ENCODE peak calls at places on chromosomes 16 and 17, in five cellular contexts. One of them, this sample, is unnamed. For H3K36me3 and H3K9me3, the result is how much of the 10 kb centered on the place peaks cover.

GRCh38 chr16:89890886-89891657 is 17.7 kb downstream of the TCF25 start:
- DNase-seq in tibial nerve: no peak
- DNase-seq in heart left ventricle: no peak
- DNase-seq in transverse colon: no peak
- DNase-seq in IMR-90: no peak
- DNase-seq in this sample: no peak

GRCh38 chr16:23064642-23065041 is 84.6 kb downstream of the USP31 start:
- DNase-seq in tibial nerve: no peak
- DNase-seq in heart left ventricle: no peak
- DNase-seq in transverse colon: no peak
- DNase-seq in IMR-90: no peak
- DNase-seq in this sample: no peak

GRCh38 chr16:86604436-86605220 is 26.3 kb downstream of the FOXL1 start:
- DNase-seq in tibial nerve: no peak
- DNase-seq in heart left ventricle: no peak
- DNase-seq in transverse colon: no peak
- DNase-seq in IMR-90: no peak
- DNase-seq in this sample: no peak

GRCh38 chr17:45908460-45908859 is 14.1 kb downstream of the MAPT start:
- DNase-seq in tibial nerve: no peak
- DNase-seq in heart left ventricle: no peak
- DNase-seq in transverse colon: no peak
- DNase-seq in IMR-90: no peak
- DNase-seq in this sample: no peak

GRCh38 chr16:86530251-86531192 is 20.2 kb downstream of the FOXF1 start:
- DNase-seq in tibial nerve: no peak
- DNase-seq in heart left ventricle: no peak
- DNase-seq in transverse colon: no peak
- DNase-seq in IMR-90: no peak
- DNase-seq in this sample: no peak

GRCh38 chr16:57042157-57043111 is 49.9 kb upstream of the CPNE2 start:
- DNase-seq in tibial nerve: no peak
- DNase-seq in heart left ventricle: no peak
- DNase-seq in transverse colon: peak
- DNase-seq in IMR-90: peak
- DNase-seq in this sample: no peak

GRCh38 chr17:60960398-60961065 is 282.9 kb downstream of the BCAS3 start:
- DNase-seq in tibial nerve: no peak
- DNase-seq in heart left ventricle: no peak
- DNase-seq in transverse colon: no peak
- DNase-seq in IMR-90: no peak
- DNase-seq in this sample: no peak

GRCh38 chr16:6682142-6682811 is 650.4 kb upstream of the RBFOX1 start:
- DNase-seq in tibial nerve: no peak
- DNase-seq in heart left ventricle: no peak
- DNase-seq in transverse colon: peak
- DNase-seq in IMR-90: no peak
- DNase-seq in this sample: no peak

GRCh38 chr16:82091225-82091624 is 56.2 kb downstream of the HSD17B2 start:
- DNase-seq in tibial nerve: no peak
- DNase-seq in heart left ventricle: no peak
- DNase-seq in transverse colon: no peak
- DNase-seq in IMR-90: peak
- DNase-seq in this sample: no peak

GRCh38 chr16:79415983-79416641 is 184.4 kb downstream of the MAF start:
- DNase-seq in tibial nerve: no peak
- DNase-seq in heart left ventricle: no peak
- DNase-seq in transverse colon: no peak
- DNase-seq in IMR-90: no peak
- DNase-seq in this sample: no peak

GRCh38 chr16:75011634-75012307 is 12.9 kb downstream of the ZNRF1 start:
- DNase-seq in tibial nerve: no peak
- DNase-seq in heart left ventricle: no peak
- DNase-seq in transverse colon: no peak
- DNase-seq in IMR-90: peak
- DNase-seq in this sample: no peak

GRCh38 chr16:70254965-70255286 is 3.2 kb upstream of the EXOSC6 start:
- DNase-seq in tibial nerve: no peak
- DNase-seq in heart left ventricle: no peak
- DNase-seq in transverse colon: no peak
- DNase-seq in IMR-90: no peak
- DNase-seq in this sample: no peak

GRCh38 chr16:67942200-67942509 is 1.8 kb downstream of the LCAT start:
- DNase-seq in tibial nerve: no peak
- DNase-seq in heart left ventricle: no peak
- DNase-seq in transverse colon: no peak
- DNase-seq in IMR-90: peak
- DNase-seq in this sample: no peak

GRCh38 chr17:76179496-76180467 is 38.7 kb upstream of the FOXJ1 start:
- DNase-seq in tibial nerve: no peak
- DNase-seq in heart left ventricle: no peak
- DNase-seq in transverse colon: no peak
- DNase-seq in IMR-90: peak
- DNase-seq in this sample: no peak

GRCh38 chr17:39812466-39812865 is 51.6 kb downstream of the IKZF3 start:
- DNase-seq in tibial nerve: no peak
- DNase-seq in heart left ventricle: no peak
- DNase-seq in transverse colon: no peak
- DNase-seq in IMR-90: no peak
- DNase-seq in this sample: no peak

GRCh38 chr16:89191033-89191900 is 9.1 kb downstream of the SLC22A31 start:
- DNase-seq in tibial nerve: no peak
- DNase-seq in heart left ventricle: peak
- DNase-seq in transverse colon: no peak
- DNase-seq in IMR-90: no peak
- DNase-seq in this sample: no peak

GRCh38 chr16:81448154-81449131 is 3.8 kb downstream of the CMIP start:
- DNase-seq in tibial nerve: no peak
- DNase-seq in heart left ventricle: no peak
- DNase-seq in transverse colon: peak
- DNase-seq in IMR-90: no peak
- DNase-seq in this sample: no peak

GRCh38 chr16:82767198-82767597 is 140.4 kb downstream of the CDH13 start:
- DNase-seq in tibial nerve: no peak
- DNase-seq in heart left ventricle: no peak
- DNase-seq in transverse colon: no peak
- DNase-seq in IMR-90: no peak
- DNase-seq in this sample: no peak

GRCh38 chr16:28933176-28933575 is 1.4 kb downstream of the CD19 start:
- DNase-seq in tibial nerve: no peak
- DNase-seq in heart left ventricle: no peak
- DNase-seq in transverse colon: no peak
- DNase-seq in IMR-90: no peak
- DNase-seq in this sample: no peak

GRCh38 chr17:80743181-80743771 is 198.6 kb downstream of the RPTOR start:
- DNase-seq in tibial nerve: no peak
- DNase-seq in heart left ventricle: no peak
- DNase-seq in transverse colon: no peak
- DNase-seq in IMR-90: no peak
- DNase-seq in this sample: no peak

GRCh38 chr17:28204244-28204643 is 114.8 kb upstream of the TMEM97 start:
- DNase-seq in tibial nerve: no peak
- DNase-seq in heart left ventricle: no peak
- DNase-seq in transverse colon: no peak
- DNase-seq in IMR-90: no peak
- DNase-seq in this sample: no peak

GRCh38 chr16:67030221-67030962 is 1.4 kb downstream of the CBFB start:
- DNase-seq in tibial nerve: no peak
- DNase-seq in heart left ventricle: no peak
- DNase-seq in transverse colon: no peak
- DNase-seq in IMR-90: no peak
- DNase-seq in this sample: no peak

GRCh38 chr17:76054112-76054476 is 18.2 kb downstream of the SRP68 start:
- DNase-seq in tibial nerve: no peak
- DNase-seq in heart left ventricle: no peak
- DNase-seq in transverse colon: no peak
- DNase-seq in IMR-90: peak
- DNase-seq in this sample: no peak

GRCh38 chr17:80292557-80292956 is 31.9 kb downstream of the RNF213 start:
- DNase-seq in tibial nerve: no peak
- DNase-seq in heart left ventricle: peak
- DNase-seq in transverse colon: no peak
- DNase-seq in IMR-90: no peak
- DNase-seq in this sample: no peak

GRCh38 chr17:71437176-71437575 is 683.6 kb upstream of the SOX9 start:
- DNase-seq in tibial nerve: no peak
- DNase-seq in heart left ventricle: no peak
- DNase-seq in transverse colon: no peak
- DNase-seq in IMR-90: peak
- DNase-seq in this sample: no peak

GRCh38 chr16:60091076-60091475 is 1357.0 kb upstream of the GOT2 start:
- DNase-seq in tibial nerve: no peak
- DNase-seq in heart left ventricle: no peak
- DNase-seq in transverse colon: no peak
- DNase-seq in IMR-90: no peak
- DNase-seq in this sample: no peak

GRCh38 chr16:53341787-53342186 is 92.5 kb upstream of the RBL2 start:
- DNase-seq in tibial nerve: no peak
- DNase-seq in heart left ventricle: no peak
- DNase-seq in transverse colon: no peak
- DNase-seq in IMR-90: no peak
- DNase-seq in this sample: no peak

GRCh38 chr17:56629450-56630187 is 36.1 kb downstream of the NOG start:
- DNase-seq in tibial nerve: no peak
- DNase-seq in heart left ventricle: no peak
- DNase-seq in transverse colon: no peak
- DNase-seq in IMR-90: peak
- DNase-seq in this sample: no peak

GRCh38 chr17:50370052-50370451 is 2.9 kb downstream of the MRPL27 start:
- DNase-seq in tibial nerve: no peak
- DNase-seq in heart left ventricle: no peak
- DNase-seq in transverse colon: no peak
- DNase-seq in IMR-90: no peak
- DNase-seq in this sample: no peak

GRCh38 chr17:50372222-50372621 is 762 bp downstream of the MRPL27 start:
- DNase-seq in tibial nerve: no peak
- DNase-seq in heart left ventricle: no peak
- DNase-seq in transverse colon: no peak
- DNase-seq in IMR-90: no peak
- DNase-seq in this sample: no peak

GRCh38 chr17:50373705-50374104 is 676 bp downstream of the EME1 start:
- DNase-seq in tibial nerve: no peak
- DNase-seq in heart left ventricle: no peak
- DNase-seq in transverse colon: no peak
- DNase-seq in IMR-90: no peak
- DNase-seq in this sample: no peak

GRCh38 chr17:50372708-50373556 is at the start of the genes EME1 and MRPL27:
- DNase-seq in tibial nerve: peak
- DNase-seq in heart left ventricle: peak
- DNase-seq in transverse colon: peak
- DNase-seq in IMR-90: peak
- DNase-seq in this sample: no peak

GRCh38 chr17:50371526-50371925 is 1.5 kb downstream of the MRPL27 start:
- DNase-seq in tibial nerve: no peak
- DNase-seq in heart left ventricle: no peak
- DNase-seq in transverse colon: no peak
- DNase-seq in IMR-90: no peak
- DNase-seq in this sample: no peak
- H3K36me3 ChIP-seq in tibial nerve: under half
- H3K36me3 ChIP-seq in heart left ventricle: under half
- H3K36me3 ChIP-seq in transverse colon: under half
- H3K36me3 ChIP-seq in IMR-90: under half
- H3K36me3 ChIP-seq in this sample: under half

DNA sequence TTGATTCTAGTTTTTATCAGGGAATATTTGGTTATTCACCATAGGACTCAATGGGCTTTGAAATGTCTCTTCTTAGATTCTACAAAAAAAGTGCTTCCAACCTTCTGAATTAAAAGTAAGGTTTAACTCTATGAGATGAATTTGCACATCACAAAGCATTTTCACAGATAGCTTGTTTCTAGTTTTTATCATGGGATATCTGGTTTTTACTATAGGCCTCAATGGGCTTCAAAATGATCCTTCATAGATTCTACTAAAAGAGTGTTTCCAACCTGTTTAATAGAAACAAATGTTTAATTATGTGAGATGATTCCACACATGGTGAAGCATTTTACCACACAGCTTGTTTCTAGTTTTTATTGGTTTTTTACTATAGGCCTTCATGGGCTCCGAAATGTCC is 560.7 kb downstream of the KCNJ18 start:
- DNase-seq in tibial nerve: no peak
- DNase-seq in heart left ventricle: no peak
- DNase-seq in transverse colon: no peak
- DNase-seq in IMR-90: no peak
- DNase-seq in this sample: no peak
- H3K9me3 ChIP-seq in tibial nerve: under half
- H3K9me3 ChIP-seq in heart left ventricle: under half
- H3K9me3 ChIP-seq in transverse colon: under half
- H3K9me3 ChIP-seq in IMR-90: under half
- H3K9me3 ChIP-seq in this sample: under half

GRCh38 chr17:47821424-47822379 is at the start of gene OSBPL7:
- DNase-seq in tibial nerve: no peak
- DNase-seq in heart left ventricle: peak
- DNase-seq in transverse colon: peak
- DNase-seq in IMR-90: peak
- DNase-seq in this sample: no peak
- TF ChIP-seq POLR2A in tibial nerve: no peak
- TF ChIP-seq POLR2A in heart left ventricle: no peak
- TF ChIP-seq POLR2A in transverse colon: peak
- TF ChIP-seq POLR2A in IMR-90: no peak
- TF ChIP-seq POLR2A in this sample: no peak

GRCh38 chr17:3729881-3730280 is 6.2 kb downstream of the HASPIN start:
- DNase-seq in tibial nerve: no peak
- DNase-seq in heart left ventricle: no peak
- DNase-seq in transverse colon: no peak
- DNase-seq in IMR-90: no peak
- DNase-seq in this sample: no peak
- H3K36me3 ChIP-seq in tibial nerve: under half
- H3K36me3 ChIP-seq in heart left ventricle: under half
- H3K36me3 ChIP-seq in transverse colon: under half
- H3K36me3 ChIP-seq in IMR-90: under half
- H3K36me3 ChIP-seq in this sample: under half

GRCh38 chr16:918068-918467 is 52.7 kb downstream of the LMF1 start:
- DNase-seq in tibial nerve: no peak
- DNase-seq in heart left ventricle: peak
- DNase-seq in transverse colon: no peak
- DNase-seq in IMR-90: peak
- DNase-seq in this sample: no peak
- H3K9me3 ChIP-seq in tibial nerve: under half
- H3K9me3 ChIP-seq in heart left ventricle: under half
- H3K9me3 ChIP-seq in transverse colon: under half
- H3K9me3 ChIP-seq in IMR-90: under half
- H3K9me3 ChIP-seq in this sample: under half

This sample was measured in vagina.